ENCODE peak calls at places on chromosomes 7 and 10, in six cellular contexts. One of them, this sample, is unnamed.

GRCh38 chr10:35661236-35661635 is 19.1 kb upstream of the FZD8 start:
- DNase-seq in astrocyte of the cerebellum: no peak
- DNase-seq in activated CD8-positive, alpha-beta T cell treated with anti-CD3 and anti-CD28 coated beads for 36 hours: no peak
- DNase-seq in CD8-positive, alpha-beta T cell: no peak
- DNase-seq in HFF-Myc: no peak
- DNase-seq in AG10803: peak
- DNase-seq in this sample: no peak

GRCh38 chr7:1843271-1843861 is 173.3 kb downstream of the ELFN1 start:
- DNase-seq in astrocyte of the cerebellum: peak
- DNase-seq in activated CD8-positive, alpha-beta T cell treated with anti-CD3 and anti-CD28 coated beads for 36 hours: no peak
- DNase-seq in CD8-positive, alpha-beta T cell: no peak
- DNase-seq in HFF-Myc: peak
- DNase-seq in AG10803: peak
- DNase-seq in this sample: no peak

GRCh38 chr7:79137942-79138341 is 315.5 kb downstream of the MAGI2 start:
- DNase-seq in astrocyte of the cerebellum: peak
- DNase-seq in activated CD8-positive, alpha-beta T cell treated with anti-CD3 and anti-CD28 coated beads for 36 hours: no peak
- DNase-seq in CD8-positive, alpha-beta T cell: no peak
- DNase-seq in HFF-Myc: peak
- DNase-seq in AG10803: peak
- DNase-seq in this sample: no peak

GRCh38 chr10:100792544-100792943 is 47.2 kb downstream of the PAX2 start:
- DNase-seq in astrocyte of the cerebellum: no peak
- DNase-seq in activated CD8-positive, alpha-beta T cell treated with anti-CD3 and anti-CD28 coated beads for 36 hours: no peak
- DNase-seq in CD8-positive, alpha-beta T cell: no peak
- DNase-seq in HFF-Myc: no peak
- DNase-seq in AG10803: no peak
- DNase-seq in this sample: no peak

GRCh38 chr10:117688358-117688757 is 145.8 kb downstream of the EMX2 start:
- DNase-seq in astrocyte of the cerebellum: no peak
- DNase-seq in activated CD8-positive, alpha-beta T cell treated with anti-CD3 and anti-CD28 coated beads for 36 hours: no peak
- DNase-seq in CD8-positive, alpha-beta T cell: no peak
- DNase-seq in HFF-Myc: no peak
- DNase-seq in AG10803: no peak
- DNase-seq in this sample: no peak

GRCh38 chr7:18756378-18757050 is 261.0 kb downstream of the HDAC9 start:
- DNase-seq in astrocyte of the cerebellum: no peak
- DNase-seq in activated CD8-positive, alpha-beta T cell treated with anti-CD3 and anti-CD28 coated beads for 36 hours: no peak
- DNase-seq in CD8-positive, alpha-beta T cell: no peak
- DNase-seq in HFF-Myc: no peak
- DNase-seq in AG10803: no peak
- DNase-seq in this sample: no peak

GRCh38 chr7:98802088-98802780 is 67.6 kb downstream of the TMEM130 start:
- DNase-seq in astrocyte of the cerebellum: peak
- DNase-seq in activated CD8-positive, alpha-beta T cell treated with anti-CD3 and anti-CD28 coated beads for 36 hours: peak
- DNase-seq in CD8-positive, alpha-beta T cell: no peak
- DNase-seq in HFF-Myc: peak
- DNase-seq in AG10803: peak
- DNase-seq in this sample: no peak

GRCh38 chr7:40918701-40919271 is 784.0 kb downstream of the SUGCT start:
- DNase-seq in astrocyte of the cerebellum: peak
- DNase-seq in activated CD8-positive, alpha-beta T cell treated with anti-CD3 and anti-CD28 coated beads for 36 hours: no peak
- DNase-seq in CD8-positive, alpha-beta T cell: no peak
- DNase-seq in HFF-Myc: peak
- DNase-seq in AG10803: peak
- DNase-seq in this sample: no peak

GRCh38 chr10:45135836-45136235 is 135.1 kb downstream of the ZNF22 start:
- DNase-seq in astrocyte of the cerebellum: no peak
- DNase-seq in activated CD8-positive, alpha-beta T cell treated with anti-CD3 and anti-CD28 coated beads for 36 hours: no peak
- DNase-seq in CD8-positive, alpha-beta T cell: no peak
- DNase-seq in HFF-Myc: no peak
- DNase-seq in AG10803: no peak
- DNase-seq in this sample: no peak

GRCh38 chr10:93710333-93710909 is 8.0 kb upstream of the FRA10AC1 start:
- DNase-seq in astrocyte of the cerebellum: no peak
- DNase-seq in activated CD8-positive, alpha-beta T cell treated with anti-CD3 and anti-CD28 coated beads for 36 hours: no peak
- DNase-seq in CD8-positive, alpha-beta T cell: no peak
- DNase-seq in HFF-Myc: no peak
- DNase-seq in AG10803: no peak
- DNase-seq in this sample: no peak

GRCh38 chr7:28044825-28045224 is 135.8 kb downstream of the JAZF1 start:
- DNase-seq in astrocyte of the cerebellum: no peak
- DNase-seq in activated CD8-positive, alpha-beta T cell treated with anti-CD3 and anti-CD28 coated beads for 36 hours: no peak
- DNase-seq in CD8-positive, alpha-beta T cell: no peak
- DNase-seq in HFF-Myc: no peak
- DNase-seq in AG10803: no peak
- DNase-seq in this sample: no peak

GRCh38 chr10:4699950-4700730 is 125.9 kb upstream of the AKR1E2 start:
- DNase-seq in astrocyte of the cerebellum: no peak
- DNase-seq in activated CD8-positive, alpha-beta T cell treated with anti-CD3 and anti-CD28 coated beads for 36 hours: no peak
- DNase-seq in CD8-positive, alpha-beta T cell: no peak
- DNase-seq in HFF-Myc: no peak
- DNase-seq in AG10803: no peak
- DNase-seq in this sample: no peak

GRCh38 chr10:118034755-118035154 is 12.0 kb downstream of the RAB11FIP2 start:
- DNase-seq in astrocyte of the cerebellum: no peak
- DNase-seq in activated CD8-positive, alpha-beta T cell treated with anti-CD3 and anti-CD28 coated beads for 36 hours: no peak
- DNase-seq in CD8-positive, alpha-beta T cell: no peak
- DNase-seq in HFF-Myc: no peak
- DNase-seq in AG10803: peak
- DNase-seq in this sample: no peak

GRCh38 chr10:3451516-3452185 is 279.1 kb upstream of the PITRM1 start:
- DNase-seq in astrocyte of the cerebellum: no peak
- DNase-seq in activated CD8-positive, alpha-beta T cell treated with anti-CD3 and anti-CD28 coated beads for 36 hours: no peak
- DNase-seq in CD8-positive, alpha-beta T cell: no peak
- DNase-seq in HFF-Myc: no peak
- DNase-seq in AG10803: no peak
- DNase-seq in this sample: no peak

GRCh38 chr7:18408461-18408860 is 87.1 kb upstream of the HDAC9 start:
- DNase-seq in astrocyte of the cerebellum: peak
- DNase-seq in activated CD8-positive, alpha-beta T cell treated with anti-CD3 and anti-CD28 coated beads for 36 hours: no peak
- DNase-seq in CD8-positive, alpha-beta T cell: no peak
- DNase-seq in HFF-Myc: no peak
- DNase-seq in AG10803: peak
- DNase-seq in this sample: no peak

GRCh38 chr7:1360521-1360971 is 98.7 kb downstream of the MICALL2 start:
- DNase-seq in astrocyte of the cerebellum: no peak
- DNase-seq in activated CD8-positive, alpha-beta T cell treated with anti-CD3 and anti-CD28 coated beads for 36 hours: no peak
- DNase-seq in CD8-positive, alpha-beta T cell: no peak
- DNase-seq in HFF-Myc: no peak
- DNase-seq in AG10803: no peak
- DNase-seq in this sample: no peak

GRCh38 chr7:10315881-10316280 is 657.8 kb upstream of the PHF14 start:
- DNase-seq in astrocyte of the cerebellum: no peak
- DNase-seq in activated CD8-positive, alpha-beta T cell treated with anti-CD3 and anti-CD28 coated beads for 36 hours: no peak
- DNase-seq in CD8-positive, alpha-beta T cell: no peak
- DNase-seq in HFF-Myc: no peak
- DNase-seq in AG10803: no peak
- DNase-seq in this sample: no peak

GRCh38 chr7:97004931-97005763 is at the start of gene DLX6:
- DNase-seq in astrocyte of the cerebellum: no peak
- DNase-seq in activated CD8-positive, alpha-beta T cell treated with anti-CD3 and anti-CD28 coated beads for 36 hours: peak
- DNase-seq in CD8-positive, alpha-beta T cell: no peak
- DNase-seq in HFF-Myc: no peak
- DNase-seq in AG10803: peak
- DNase-seq in this sample: no peak
- TF ChIP-seq CTCF in astrocyte of the cerebellum: no peak
- TF ChIP-seq CTCF in activated CD8-positive, alpha-beta T cell treated with anti-CD3 and anti-CD28 coated beads for 36 hours: no peak
- TF ChIP-seq CTCF in CD8-positive, alpha-beta T cell: no peak
- TF ChIP-seq CTCF in HFF-Myc: no peak
- TF ChIP-seq CTCF in AG10803: no peak
- TF ChIP-seq CTCF in this sample: no peak

GRCh38 chr7:107878636-107879035 is 12.3 kb upstream of the DLD start:
- DNase-seq in astrocyte of the cerebellum: no peak
- DNase-seq in activated CD8-positive, alpha-beta T cell treated with anti-CD3 and anti-CD28 coated beads for 36 hours: no peak
- DNase-seq in CD8-positive, alpha-beta T cell: no peak
- DNase-seq in HFF-Myc: no peak
- DNase-seq in AG10803: no peak
- DNase-seq in this sample: no peak

GRCh38 chr7:107877731-107878382 is 13.1 kb upstream of the DLD start:
- DNase-seq in astrocyte of the cerebellum: no peak
- DNase-seq in activated CD8-positive, alpha-beta T cell treated with anti-CD3 and anti-CD28 coated beads for 36 hours: no peak
- DNase-seq in CD8-positive, alpha-beta T cell: no peak
- DNase-seq in HFF-Myc: no peak
- DNase-seq in AG10803: no peak
- DNase-seq in this sample: no peak

GRCh38 chr7:107874097-107874496 is 16.9 kb upstream of the DLD start:
- DNase-seq in astrocyte of the cerebellum: no peak
- DNase-seq in activated CD8-positive, alpha-beta T cell treated with anti-CD3 and anti-CD28 coated beads for 36 hours: no peak
- DNase-seq in CD8-positive, alpha-beta T cell: no peak
- DNase-seq in HFF-Myc: no peak
- DNase-seq in AG10803: no peak
- DNase-seq in this sample: no peak

GRCh38 chr7:107870427-107871000 is 20.5 kb upstream of the DLD start:
- DNase-seq in astrocyte of the cerebellum: no peak
- DNase-seq in activated CD8-positive, alpha-beta T cell treated with anti-CD3 and anti-CD28 coated beads for 36 hours: no peak
- DNase-seq in CD8-positive, alpha-beta T cell: no peak
- DNase-seq in HFF-Myc: no peak
- DNase-seq in AG10803: no peak
- DNase-seq in this sample: no peak

GRCh38 chr7:107874605-107875446 is 16.2 kb upstream of the DLD start:
- DNase-seq in astrocyte of the cerebellum: peak
- DNase-seq in activated CD8-positive, alpha-beta T cell treated with anti-CD3 and anti-CD28 coated beads for 36 hours: peak
- DNase-seq in CD8-positive, alpha-beta T cell: peak
- DNase-seq in HFF-Myc: peak
- DNase-seq in AG10803: peak
- DNase-seq in this sample: no peak
- TF ChIP-seq CTCF in astrocyte of the cerebellum: peak
- TF ChIP-seq CTCF in activated CD8-positive, alpha-beta T cell treated with anti-CD3 and anti-CD28 coated beads for 36 hours: peak
- TF ChIP-seq CTCF in CD8-positive, alpha-beta T cell: peak
- TF ChIP-seq CTCF in HFF-Myc: peak
- TF ChIP-seq CTCF in AG10803: peak
- TF ChIP-seq CTCF in this sample: peak

GRCh38 chr10:23403719-23404118 is 35.2 kb upstream of the OTUD1 start:
- DNase-seq in astrocyte of the cerebellum: no peak
- DNase-seq in activated CD8-positive, alpha-beta T cell treated with anti-CD3 and anti-CD28 coated beads for 36 hours: no peak
- DNase-seq in CD8-positive, alpha-beta T cell: no peak
- DNase-seq in HFF-Myc: no peak
- DNase-seq in AG10803: no peak
- DNase-seq in this sample: no peak

GRCh38 chr10:23405540-23405939 is 33.3 kb upstream of the OTUD1 start:
- DNase-seq in astrocyte of the cerebellum: no peak
- DNase-seq in activated CD8-positive, alpha-beta T cell treated with anti-CD3 and anti-CD28 coated beads for 36 hours: no peak
- DNase-seq in CD8-positive, alpha-beta T cell: no peak
- DNase-seq in HFF-Myc: no peak
- DNase-seq in AG10803: no peak
- DNase-seq in this sample: no peak

GRCh38 chr10:23404461-23404980 is 34.4 kb upstream of the OTUD1 start:
- DNase-seq in astrocyte of the cerebellum: no peak
- DNase-seq in activated CD8-positive, alpha-beta T cell treated with anti-CD3 and anti-CD28 coated beads for 36 hours: no peak
- DNase-seq in CD8-positive, alpha-beta T cell: no peak
- DNase-seq in HFF-Myc: no peak
- DNase-seq in AG10803: peak
- DNase-seq in this sample: no peak

GRCh38 chr10:23402856-23403255 is 36.0 kb upstream of the OTUD1 start:
- DNase-seq in astrocyte of the cerebellum: no peak
- DNase-seq in activated CD8-positive, alpha-beta T cell treated with anti-CD3 and anti-CD28 coated beads for 36 hours: no peak
- DNase-seq in CD8-positive, alpha-beta T cell: no peak
- DNase-seq in HFF-Myc: no peak
- DNase-seq in AG10803: no peak
- DNase-seq in this sample: no peak

GRCh38 chr10:23403278-23403677 is 35.6 kb upstream of the OTUD1 start:
- DNase-seq in astrocyte of the cerebellum: no peak
- DNase-seq in activated CD8-positive, alpha-beta T cell treated with anti-CD3 and anti-CD28 coated beads for 36 hours: no peak
- DNase-seq in CD8-positive, alpha-beta T cell: no peak
- DNase-seq in HFF-Myc: no peak
- DNase-seq in AG10803: no peak
- DNase-seq in this sample: no peak
- TF ChIP-seq CTCF in astrocyte of the cerebellum: no peak
- TF ChIP-seq CTCF in activated CD8-positive, alpha-beta T cell treated with anti-CD3 and anti-CD28 coated beads for 36 hours: no peak
- TF ChIP-seq CTCF in CD8-positive, alpha-beta T cell: no peak
- TF ChIP-seq CTCF in HFF-Myc: no peak
- TF ChIP-seq CTCF in AG10803: no peak
- TF ChIP-seq CTCF in this sample: no peak

GRCh38 chr10:114565066-114565465 is 93.0 kb downstream of the ABLIM1 start:
- DNase-seq in astrocyte of the cerebellum: no peak
- DNase-seq in activated CD8-positive, alpha-beta T cell treated with anti-CD3 and anti-CD28 coated beads for 36 hours: no peak
- DNase-seq in CD8-positive, alpha-beta T cell: no peak
- DNase-seq in HFF-Myc: no peak
- DNase-seq in AG10803: peak
- DNase-seq in this sample: no peak
- TF ChIP-seq CTCF in astrocyte of the cerebellum: no peak
- TF ChIP-seq CTCF in activated CD8-positive, alpha-beta T cell treated with anti-CD3 and anti-CD28 coated beads for 36 hours: no peak
- TF ChIP-seq CTCF in CD8-positive, alpha-beta T cell: no peak
- TF ChIP-seq CTCF in HFF-Myc: no peak
- TF ChIP-seq CTCF in AG10803: no peak
- TF ChIP-seq CTCF in this sample: no peak

DNA sequence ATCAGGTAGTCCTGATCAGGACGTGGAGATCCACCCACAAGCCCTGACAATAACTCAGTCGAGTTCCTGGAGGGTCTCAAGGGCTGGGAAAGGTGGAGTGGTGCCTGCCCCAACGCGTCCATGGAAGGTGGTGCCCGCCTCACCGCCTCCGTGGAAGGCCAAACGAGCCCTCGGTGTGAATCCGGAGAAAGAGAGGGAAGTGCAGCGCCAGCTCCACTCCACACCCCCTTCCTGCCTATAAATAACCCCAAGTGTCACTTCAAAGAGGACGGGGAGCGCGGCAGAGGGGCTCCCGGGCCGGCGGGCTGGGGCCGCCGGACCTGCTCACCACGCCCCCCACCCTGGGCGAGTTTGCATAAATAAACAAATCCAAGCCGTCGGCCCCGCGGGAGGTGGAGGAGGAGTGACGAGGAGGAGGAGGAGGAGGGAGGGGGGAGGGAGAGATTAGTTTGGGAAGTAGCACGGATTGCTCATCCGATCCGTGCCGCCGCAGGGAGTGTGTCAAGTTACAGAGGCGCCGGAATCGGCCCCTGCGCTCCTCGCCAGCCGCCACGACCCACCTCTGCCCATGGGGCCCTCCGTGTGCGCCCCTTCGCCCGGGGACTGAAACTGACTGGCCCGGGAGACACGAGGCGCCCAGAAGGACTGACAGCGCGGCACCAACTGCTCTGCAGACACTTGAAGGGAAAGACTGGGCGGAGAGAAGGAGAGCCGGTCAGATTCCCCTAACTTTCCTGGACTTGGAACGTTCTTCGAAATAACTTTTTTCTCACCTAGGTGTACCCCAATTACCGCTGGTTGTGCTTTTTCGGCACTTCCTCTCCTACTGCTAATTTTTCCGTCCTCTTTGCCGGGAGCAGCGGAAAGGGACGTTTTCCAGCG is at the start of gene COL13A1:
- DNase-seq in astrocyte of the cerebellum: no peak
- DNase-seq in activated CD8-positive, alpha-beta T cell treated with anti-CD3 and anti-CD28 coated beads for 36 hours: no peak
- DNase-seq in CD8-positive, alpha-beta T cell: no peak
- DNase-seq in HFF-Myc: peak
- DNase-seq in AG10803: peak
- DNase-seq in this sample: no peak
- TF ChIP-seq CTCF in astrocyte of the cerebellum: no peak
- TF ChIP-seq CTCF in activated CD8-positive, alpha-beta T cell treated with anti-CD3 and anti-CD28 coated beads for 36 hours: peak
- TF ChIP-seq CTCF in CD8-positive, alpha-beta T cell: no peak
- TF ChIP-seq CTCF in HFF-Myc: no peak
- TF ChIP-seq CTCF in AG10803: no peak
- TF ChIP-seq CTCF in this sample: no peak

This sample was measured in omental fat pad.